ENCODE peak calls at places on chromosome 6, in seven cellular contexts. M, U, B, X, S, Q and Y are unnamed samples.

GRCh38 chr6:96522469-96523009 is 933 bp downstream of the UFL1 start:
- DNase-seq in M (no peak), U (no peak), B (no peak), X (peak; percentile 19), S (peak; percentile 5), Q (no peak), Y (peak; percentile 8)

GRCh38 chr6:43702147-43702521 is 14.5 kb upstream of the MRPS18A start:
- DNase-seq in M (no peak), U (no peak), B (no peak), X (no peak), S (no peak), Q (no peak), Y (no peak)

GRCh38 chr6:40183902-40184301 is 249.6 kb upstream of the MOCS1 start:
- DNase-seq in M (no peak), U (no peak), B (no peak), X (no peak), S (no peak), Q (no peak), Y (no peak)

GRCh38 chr6:29653452-29654038 is 3.3 kb upstream of the MOG start:
- DNase-seq in M (peak; percentile 49), U (peak; percentile 2), B (no peak), X (peak; percentile 64), S (peak; percentile 73), Q (peak; percentile 51), Y (no peak)

GRCh38 chr6:146090474-146090873 is 61.6 kb downstream of the GRM1 start:
- DNase-seq in M (no peak), U (peak; percentile 4), B (no peak), X (peak; percentile 22), S (no peak), Q (no peak), Y (peak; percentile 79)

GRCh38 chr6:57305112-57305511 is 12.3 kb upstream of the PRIM2 start:
- DNase-seq in M (no peak), U (no peak), B (no peak), X (no peak), S (no peak), Q (no peak), Y (no peak)

GRCh38 chr6:151916680-151917164 is 109.2 kb downstream of the ESR1 start:
- DNase-seq in M (no peak), U (peak; percentile 51), B (no peak), X (peak; percentile 93), S (peak; percentile 44), Q (no peak), Y (peak; percentile 65)

GRCh38 chr6:105164418-105164817 is 15.4 kb downstream of the POPDC3 start:
- DNase-seq in M (no peak), U (no peak), B (no peak), X (peak; percentile 61), S (no peak), Q (no peak), Y (peak; percentile 45)

GRCh38 chr6:169324661-169325459 is 71.2 kb upstream of the THBS2 start:
- DNase-seq in M (no peak), U (no peak), B (no peak), X (peak; percentile 18), S (no peak), Q (no peak), Y (no peak)

GRCh38 chr6:49552596-49552995 is 2.1 kb downstream of the C6orf141 start:
- DNase-seq in M (no peak), U (no peak), B (no peak), X (peak; percentile 25), S (no peak), Q (no peak), Y (no peak)

GRCh38 chr6:73514746-73515110 is 6.1 kb downstream of the EEF1A1 start:
- DNase-seq in M (no peak), U (no peak), B (no peak), X (no peak), S (no peak), Q (no peak), Y (no peak)

GRCh38 chr6:74735304-74735703 is 470.5 kb downstream of the COL12A1 start:
- DNase-seq in M (no peak), U (peak; percentile 34), B (no peak), X (peak; percentile 84), S (no peak), Q (no peak), Y (peak; percentile 46)

GRCh38 chr6:40912158-40912946 is 126.7 kb downstream of the UNC5CL start:
- DNase-seq in M (peak; percentile 28), U (no peak), B (no peak), X (no peak), S (peak; percentile 79), Q (peak; percentile 72), Y (peak; percentile 43)

GRCh38 chr6:166567813-166568212 is 18.7 kb downstream of the RAMACL start:
- DNase-seq in M (no peak), U (no peak), B (no peak), X (no peak), S (no peak), Q (no peak), Y (no peak)

GRCh38 chr6:44481056-44481455 is 93.5 kb downstream of the CDC5L start:
- DNase-seq in M (no peak), U (no peak), B (no peak), X (no peak), S (no peak), Q (no peak), Y (no peak)

GRCh38 chr6:44527191-44527960 is 139.9 kb downstream of the CDC5L start:
- DNase-seq in M (no peak), U (no peak), B (no peak), X (no peak), S (no peak), Q (no peak), Y (no peak)

GRCh38 chr6:64949257-64949656 is 757.8 kb downstream of the EYS start:
- DNase-seq in M (no peak), U (no peak), B (no peak), X (no peak), S (no peak), Q (no peak), Y (no peak)

GRCh38 chr6:134888316-134888715 is 61.6 kb downstream of the ALDH8A1 start:
- DNase-seq in M (no peak), U (no peak), B (no peak), X (no peak), S (no peak), Q (no peak), Y (no peak)

GRCh38 chr6:166998256-166999144 is 697 bp upstream of the CEP43 start:
- DNase-seq in M (peak; percentile 57), U (no peak), B (no peak), X (peak; percentile 26), S (peak; percentile 9), Q (peak; percentile 23), Y (peak; percentile 5)

GRCh38 chr6:43492673-43493072 is 15.3 kb downstream of the TJAP1 start:
- DNase-seq in M (no peak), U (no peak), B (no peak), X (peak; percentile 49), S (no peak), Q (no peak), Y (no peak)

GRCh38 chr6:26445934-26446667 is 5.8 kb downstream of the BTN3A3 start:
- DNase-seq in M (no peak), U (no peak), B (no peak), X (peak; percentile 40), S (peak; percentile 10), Q (no peak), Y (no peak)

GRCh38 chr6:137496909-137497721 is 2.9 kb upstream of the OLIG3 start:
- DNase-seq in M (no peak), U (no peak), B (no peak), X (no peak), S (no peak), Q (no peak), Y (no peak)

GRCh38 chr6:158284340-158285210 is 27.7 kb upstream of the TULP4 start:
- DNase-seq in M (no peak), U (no peak), B (peak; percentile 14), X (peak; percentile 72), S (peak; percentile 89), Q (no peak), Y (no peak)

GRCh38 chr6:46057792-46058191 is 42.1 kb upstream of the CLIC5 start:
- DNase-seq in M (no peak), U (no peak), B (no peak), X (no peak), S (no peak), Q (no peak), Y (no peak)

GRCh38 chr6:68333444-68333843 is 301.6 kb upstream of the ADGRB3 start:
- DNase-seq in M (no peak), U (no peak), B (no peak), X (no peak), S (no peak), Q (no peak), Y (no peak)

GRCh38 chr6:52993461-52993860 is 1.6 kb downstream of the GSTA4 start:
- DNase-seq in M (no peak), U (no peak), B (no peak), X (no peak), S (no peak), Q (no peak), Y (no peak)

GRCh38 chr6:36129889-36130671 is at the start of gene MAPK13:
- DNase-seq in M (peak; percentile 40), U (no peak), B (no peak), X (no peak), S (no peak), Q (peak; percentile 74), Y (no peak)

GRCh38 chr6:166954118-166954713 is 2.1 kb downstream of the RNASET2 start:
- DNase-seq in M (no peak), U (no peak), B (no peak), X (no peak), S (no peak), Q (no peak), Y (no peak)

GRCh38 chr6:14616611-14617010 is 499.0 kb downstream of the CD83 start:
- DNase-seq in M (no peak), U (no peak), B (no peak), X (no peak), S (no peak), Q (no peak), Y (no peak)

GRCh38 chr6:121310495-121310894 is 23.8 kb downstream of the TBC1D32 start:
- DNase-seq in M (no peak), U (no peak), B (no peak), X (no peak), S (no peak), Q (no peak), Y (no peak)

GRCh38 chr6:16483315-16483875 is 245.0 kb downstream of the GMPR start:
- DNase-seq in M (no peak), U (no peak), B (no peak), X (no peak), S (no peak), Q (no peak), Y (no peak)

GRCh38 chr6:56775498-56776166 is 132.9 kb upstream of the DST start:
- DNase-seq in M (no peak), U (no peak), B (no peak), X (no peak), S (no peak), Q (no peak), Y (no peak)

GRCh38 chr6:159842035-159842434 is 42.0 kb downstream of the PNLDC1 start:
- DNase-seq in M (no peak), U (no peak), B (no peak), X (no peak), S (no peak), Q (no peak), Y (no peak)

GRCh38 chr6:149210376-149210775 is 107.1 kb upstream of the TAB2 start:
- DNase-seq in M (no peak), U (no peak), B (no peak), X (peak; percentile 51), S (no peak), Q (no peak), Y (peak; percentile 44)

GRCh38 chr6:158283304-158284005 is 28.8 kb upstream of the TULP4 start:
- DNase-seq in M (peak; percentile 30), U (no peak), B (no peak), X (peak; percentile 53), S (peak; percentile 75), Q (no peak), Y (no peak)

GRCh38 chr6:46367365-46367764 is 123.9 kb downstream of the RCAN2 start:
- DNase-seq in M (no peak), U (no peak), B (no peak), X (no peak), S (no peak), Q (no peak), Y (no peak)

GRCh38 chr6:87722831-87723726 is 21.0 kb upstream of the AKIRIN2 start:
- DNase-seq in M (no peak), U (peak; percentile 65), B (no peak), X (peak; percentile 97), S (peak; percentile 93), Q (peak; percentile 58), Y (peak; percentile 98)